ENCODE peak calls at places on chromosomes 13 and 19, in seven cellular contexts. C, U, A, H, B, Y and X are unnamed samples.
A peak's percentile ranks its signal among the peaks of the same experiment; 100 is the strongest.

GRCh38 chr19:41478171-41478570 is 35.2 kb downstream of the ERICH4 start:
- DNase-seq in C (no peak), U (no peak), A (no peak), H (no peak), B (no peak), Y (peak; percentile 26), X (no peak)

GRCh38 chr13:113995051-113995601 is 21.2 kb upstream of the C13orf46 start:
- DNase-seq in C (no peak), U (no peak), A (no peak), H (peak; percentile 38), B (peak; percentile 8), Y (no peak), X (no peak)

GRCh38 chr19:57241181-57241580 is 749 bp downstream of the ZNF805 start:
- DNase-seq in C (no peak), U (no peak), A (no peak), H (no peak), B (no peak), Y (peak; percentile 37), X (no peak)

GRCh38 chr13:90686438-90686837 is 661.0 kb upstream of the MIR17HG start:
- DNase-seq in C (no peak), U (no peak), A (no peak), H (no peak), B (no peak), Y (no peak), X (peak; percentile 59)

GRCh38 chr19:18418725-18419194 is 438 bp upstream of the SSBP4 start:
- DNase-seq in C (no peak), U (no peak), A (no peak), H (peak; percentile 73), B (peak; percentile 54), Y (no peak), X (no peak)

GRCh38 chr19:23318143-23318542 is 67.9 kb upstream of the ZNF724 start:
- DNase-seq in C (no peak), U (no peak), A (no peak), H (no peak), B (no peak), Y (no peak), X (no peak)

GRCh38 chr13:109162248-109163051 is 533.0 kb downstream of the MYO16 start:
- DNase-seq in C (peak; percentile 75), U (peak; percentile 24), A (no peak), H (no peak), B (no peak), Y (no peak), X (no peak)

GRCh38 chr19:7998081-7998480 is 7.4 kb downstream of the ELAVL1 start:
- DNase-seq in C (peak; percentile 15), U (no peak), A (no peak), H (no peak), B (no peak), Y (no peak), X (no peak)

GRCh38 chr19:4390017-4390861 is 10.1 kb downstream of the SH3GL1 start:
- DNase-seq in C (peak; percentile 52), U (no peak), A (no peak), H (peak; percentile 42), B (no peak), Y (peak; percentile 85), X (no peak)

GRCh38 chr19:39419003-39419402 is 6.5 kb downstream of the PLEKHG2 start:
- DNase-seq in C (no peak), U (no peak), A (no peak), H (no peak), B (no peak), Y (no peak), X (no peak)

GRCh38 chr13:108897955-108898354 is 268.5 kb downstream of the MYO16 start:
- DNase-seq in C (peak; percentile 34), U (no peak), A (no peak), H (no peak), B (no peak), Y (peak; percentile 85), X (no peak)

GRCh38 chr19:6378036-6378435 is 2.3 kb upstream of the PSPN start:
- DNase-seq in C (no peak), U (no peak), A (no peak), H (no peak), B (no peak), Y (no peak), X (peak; percentile 43)

GRCh38 chr19:750640-751423 is at the start of gene MISP:
- DNase-seq in C (no peak), U (no peak), A (no peak), H (peak; percentile 32), B (no peak), Y (no peak), X (no peak)